ENCODE peak calls at places on chromosome 14, in six cellular contexts. M is lower leg skin; R is HCT116; Q is activated CD4-positive, alpha-beta T cell treated with anti-CD3 and anti-CD28 coated beads for 1 hour; F is SK-N-DZ; H is amygdala. Y is an unnamed sample.

GRCh38 chr14:92567173-92567725 is 53.7 kb downstream of the RIN3 start:
- DNase-seq in M (no peak), R (no peak), Q (no peak), F (no peak), H (no peak), Y (no peak)

GRCh38 chr14:80095623-80096022 is 115.7 kb downstream of the DIO2 start:
- DNase-seq in M (no peak), R (no peak), Q (no peak), F (no peak), H (no peak), Y (peak)

GRCh38 chr14:65045691-65046090 is 56.6 kb downstream of the MAX start:
- DNase-seq in M (no peak), R (no peak), Q (no peak), F (no peak), H (no peak), Y (no peak)

GRCh38 chr14:93962701-93963601 is 13.4 kb downstream of the ASB2 start:
- DNase-seq in M (no peak), R (no peak), Q (no peak), F (no peak), H (no peak), Y (no peak)

GRCh38 chr14:104585966-104586702 is 6.6 kb downstream of the C14orf180 start:
- DNase-seq in M (no peak), R (no peak), Q (no peak), F (no peak), H (no peak), Y (no peak)

GRCh38 chr14:64765740-64766302 is 61.6 kb downstream of the PLEKHG3 start:
- DNase-seq in M (no peak), R (no peak), Q (no peak), F (no peak), H (no peak), Y (no peak)

GRCh38 chr14:65222434-65222833 is 120.1 kb upstream of the MAX start:
- DNase-seq in M (no peak), R (peak), Q (peak), F (no peak), H (peak), Y (peak)

GRCh38 chr14:90512332-90512951 is 115.6 kb downstream of the CALM1 start:
- DNase-seq in M (no peak), R (no peak), Q (no peak), F (no peak), H (no peak), Y (no peak)